ENCODE peak calls at places on chromosome 11, in six cellular contexts. H is stimulated activated CD8-positive, alpha-beta memory T cell treated with anti-CD3 and anti-CD28 coated beads, Interleukin-4, amount 100 ng/mL, for 4 hours; M is NCI-H2081; A is amniotic stem cell; B is HTR-8/SVneo; I is mesendoderm. W is an unnamed sample.
A peak's percentile ranks its signal among the peaks of the same experiment; 100 is the strongest.

GRCh38 chr11:119728226-119728626 is 774 bp downstream of the NECTIN1 start:
- DNase-seq in H (no peak), M (no peak), A (no peak), B (peak; percentile 22), I (no peak), W (no peak)

GRCh38 chr11:56659755-56660154 is 3.7 kb upstream of the OR5AR1 start:
- DNase-seq in H (no peak), M (no peak), A (no peak), B (no peak), I (peak; percentile 19), W (no peak)

GRCh38 chr11:2987881-2988280 is 4.2 kb downstream of the NAP1L4 start:
- DNase-seq in H (no peak), M (no peak), A (no peak), B (no peak), I (no peak), W (no peak)

GRCh38 chr11:2346014-2346413 is 31.1 kb upstream of the CD81 start:
- DNase-seq in H (no peak), M (no peak), A (no peak), B (no peak), I (no peak), W (no peak)

GRCh38 chr11:63549411-63549810 is 12.8 kb downstream of the PLAAT4 start:
- DNase-seq in H (no peak), M (no peak), A (no peak), B (no peak), I (no peak), W (no peak)

GRCh38 chr11:11722246-11722645 is 100.4 kb upstream of the GALNT18 start:
- DNase-seq in H (no peak), M (no peak), A (no peak), B (no peak), I (no peak), W (no peak)

GRCh38 chr11:108929241-108929640 is 264.4 kb downstream of the DDX10 start:
- DNase-seq in H (no peak), M (no peak), A (peak; percentile 62), B (peak; percentile 37), I (no peak), W (peak; percentile 92)

GRCh38 chr11:59679347-59679746 is 10.5 kb upstream of the PATL1 start:
- DNase-seq in H (no peak), M (no peak), A (no peak), B (no peak), I (peak; percentile 34), W (no peak)

GRCh38 chr11:104320956-104321355 is 157.0 kb upstream of the PDGFD start:
- DNase-seq in H (no peak), M (no peak), A (no peak), B (no peak), I (no peak), W (no peak)

GRCh38 chr11:2807801-2808241 is 77.8 kb downstream of the CDKN1C start:
- DNase-seq in H (no peak), M (no peak), A (no peak), B (no peak), I (no peak), W (no peak)

GRCh38 chr11:20249313-20249873 is 89.1 kb upstream of the DBX1 start:
- DNase-seq in H (no peak), M (no peak), A (no peak), B (no peak), I (no peak), W (no peak)

GRCh38 chr11:93743316-93743715 is 1.8 kb downstream of the C11orf54 start:
- DNase-seq in H (no peak), M (no peak), A (no peak), B (no peak), I (no peak), W (no peak)

GRCh38 chr11:35911013-35911412 is 32.8 kb upstream of the LDLRAD3 start:
- DNase-seq in H (no peak), M (no peak), A (no peak), B (no peak), I (no peak), W (no peak)

GRCh38 chr11:126129681-126130671 is 67.3 kb upstream of the CDON start:
- DNase-seq in H (no peak), M (peak; percentile 55), A (no peak), B (no peak), I (no peak), W (no peak)

GRCh38 chr11:128586689-128587088 is 669 bp downstream of the ETS1 start:
- DNase-seq in H (no peak), M (no peak), A (no peak), B (no peak), I (no peak), W (no peak)

GRCh38 chr11:69539416-69540117 is 58.1 kb downstream of the LINC01488 start:
- DNase-seq in H (no peak), M (no peak), A (no peak), B (no peak), I (no peak), W (no peak)

GRCh38 chr11:89249196-89249595 is 71.5 kb downstream of the TYR start:
- DNase-seq in H (no peak), M (no peak), A (no peak), B (no peak), I (no peak), W (no peak)